ENCODE peak calls at places on chromosome 18, in six cellular contexts. One of them, this sample, is unnamed.

GRCh38 chr18:376307-376706 is 108.5 kb upstream of the THOC1 start:
- DNase-seq in H9: no peak
- DNase-seq in left ventricle myocardium inferior: no peak
- DNase-seq in kidney epithelial cell: no peak
- DNase-seq in upper lobe of right lung: no peak
- DNase-seq in cardiac fibroblast: peak; percentile 70
- DNase-seq in this sample: no peak

GRCh38 chr18:74493689-74494088 is 2.5 kb upstream of the CNDP2 start:
- DNase-seq in upper lobe of right lung: no peak
- DNase-seq in cardiac fibroblast: peak; percentile 86
- DNase-seq in H9: peak; percentile 65
- DNase-seq in left ventricle myocardium inferior: no peak
- DNase-seq in kidney epithelial cell: no peak
- DNase-seq in this sample: peak; percentile 72

GRCh38 chr18:79982736-79983135 is 5.6 kb downstream of the TXNL4A start:
- DNase-seq in kidney epithelial cell: no peak
- DNase-seq in left ventricle myocardium inferior: no peak
- DNase-seq in H9: no peak
- DNase-seq in cardiac fibroblast: peak; percentile 55
- DNase-seq in upper lobe of right lung: no peak
- DNase-seq in this sample: no peak

GRCh38 chr18:70636991-70637390 is 348.1 kb downstream of the SOCS6 start:
- DNase-seq in kidney epithelial cell: no peak
- DNase-seq in left ventricle myocardium inferior: no peak
- DNase-seq in H9: no peak
- DNase-seq in upper lobe of right lung: no peak
- DNase-seq in cardiac fibroblast: peak; percentile 61
- DNase-seq in this sample: no peak

GRCh38 chr18:13547347-13547746 is 179.0 kb downstream of the FAM210A start:
- DNase-seq in cardiac fibroblast: no peak
- DNase-seq in upper lobe of right lung: no peak
- DNase-seq in H9: no peak
- DNase-seq in left ventricle myocardium inferior: no peak
- DNase-seq in kidney epithelial cell: no peak
- DNase-seq in this sample: no peak

GRCh38 chr18:76491436-76491800 is 3.6 kb downstream of the ZNF516 start:
- DNase-seq in left ventricle myocardium inferior: peak; percentile 81
- DNase-seq in H9: peak; percentile 85
- DNase-seq in kidney epithelial cell: no peak
- DNase-seq in cardiac fibroblast: peak; percentile 78
- DNase-seq in upper lobe of right lung: peak; percentile 93
- DNase-seq in this sample: peak; percentile 76

GRCh38 chr18:5464241-5464640 is 79.6 kb downstream of the EPB41L3 start:
- DNase-seq in kidney epithelial cell: no peak
- DNase-seq in upper lobe of right lung: no peak
- DNase-seq in cardiac fibroblast: no peak
- DNase-seq in H9: no peak
- DNase-seq in left ventricle myocardium inferior: no peak
- DNase-seq in this sample: no peak

GRCh38 chr18:6411367-6411766 is 3.3 kb downstream of the L3MBTL4 start:
- DNase-seq in H9: no peak
- DNase-seq in kidney epithelial cell: no peak
- DNase-seq in upper lobe of right lung: no peak
- DNase-seq in cardiac fibroblast: no peak
- DNase-seq in left ventricle myocardium inferior: no peak
- DNase-seq in this sample: no peak

GRCh38 chr18:48017625-48018024 is 87.2 kb upstream of the SMAD2 start:
- DNase-seq in cardiac fibroblast: peak; percentile 74
- DNase-seq in left ventricle myocardium inferior: no peak
- DNase-seq in upper lobe of right lung: no peak
- DNase-seq in H9: no peak
- DNase-seq in kidney epithelial cell: no peak
- DNase-seq in this sample: peak; percentile 63

GRCh38 chr18:28736223-28736622 is 559.3 kb upstream of the CDH2 start:
- DNase-seq in H9: no peak
- DNase-seq in kidney epithelial cell: no peak
- DNase-seq in upper lobe of right lung: no peak
- DNase-seq in cardiac fibroblast: no peak
- DNase-seq in left ventricle myocardium inferior: no peak
- DNase-seq in this sample: peak; percentile 1

GRCh38 chr18:61935362-61935761 is 42.6 kb upstream of the RNF152 start:
- DNase-seq in H9: no peak
- DNase-seq in upper lobe of right lung: no peak
- DNase-seq in cardiac fibroblast: no peak
- DNase-seq in left ventricle myocardium inferior: no peak
- DNase-seq in kidney epithelial cell: no peak
- DNase-seq in this sample: no peak

GRCh38 chr18:67600181-67600631 is 83.7 kb upstream of the DSEL start:
- DNase-seq in kidney epithelial cell: peak; percentile 93
- DNase-seq in cardiac fibroblast: peak; percentile 48
- DNase-seq in H9: no peak
- DNase-seq in upper lobe of right lung: no peak
- DNase-seq in left ventricle myocardium inferior: no peak
- DNase-seq in this sample: peak; percentile 82

GRCh38 chr18:23930002-23930401 is 84.6 kb upstream of the TTC39C start:
- DNase-seq in left ventricle myocardium inferior: no peak
- DNase-seq in upper lobe of right lung: no peak
- DNase-seq in kidney epithelial cell: no peak
- DNase-seq in cardiac fibroblast: no peak
- DNase-seq in H9: no peak
- DNase-seq in this sample: no peak

GRCh38 chr18:48621815-48622555 is 83.2 kb downstream of the CTIF start:
- DNase-seq in H9: no peak
- DNase-seq in upper lobe of right lung: no peak
- DNase-seq in cardiac fibroblast: no peak
- DNase-seq in left ventricle myocardium inferior: no peak
- DNase-seq in kidney epithelial cell: no peak
- DNase-seq in this sample: peak; percentile 36

GRCh38 chr18:68797901-68798300 is at the start of gene CCDC102B:
- DNase-seq in left ventricle myocardium inferior: no peak
- DNase-seq in H9: no peak
- DNase-seq in upper lobe of right lung: no peak
- DNase-seq in kidney epithelial cell: no peak
- DNase-seq in cardiac fibroblast: peak; percentile 78
- DNase-seq in this sample: peak; percentile 99

GRCh38 chr18:29226201-29226600 is 1049.3 kb upstream of the CDH2 start:
- DNase-seq in left ventricle myocardium inferior: no peak
- DNase-seq in upper lobe of right lung: no peak
- DNase-seq in H9: no peak
- DNase-seq in kidney epithelial cell: no peak
- DNase-seq in cardiac fibroblast: peak; percentile 19
- DNase-seq in this sample: no peak

GRCh38 chr18:68840554-68841263 is 42.8 kb downstream of the CCDC102B start:
- DNase-seq in H9: no peak
- DNase-seq in upper lobe of right lung: no peak
- DNase-seq in kidney epithelial cell: peak; percentile 69
- DNase-seq in cardiac fibroblast: peak; percentile 94
- DNase-seq in left ventricle myocardium inferior: no peak
- DNase-seq in this sample: peak; percentile 97

GRCh38 chr18:3499498-3499897 is 49.5 kb downstream of the TGIF1 start:
- DNase-seq in kidney epithelial cell: no peak
- DNase-seq in cardiac fibroblast: no peak
- DNase-seq in left ventricle myocardium inferior: no peak
- DNase-seq in H9: peak; percentile 64
- DNase-seq in upper lobe of right lung: no peak
- DNase-seq in this sample: no peak

GRCh38 chr18:74896390-74896991 is 298.8 kb downstream of the ZNF407 start:
- DNase-seq in cardiac fibroblast: peak; percentile 6
- DNase-seq in left ventricle myocardium inferior: no peak
- DNase-seq in H9: peak; percentile 68
- DNase-seq in upper lobe of right lung: peak; percentile 63
- DNase-seq in kidney epithelial cell: peak; percentile 7
- DNase-seq in this sample: no peak

GRCh38 chr18:49303376-49303775 is 157.1 kb downstream of the DYM start:
- DNase-seq in left ventricle myocardium inferior: no peak
- DNase-seq in upper lobe of right lung: no peak
- DNase-seq in kidney epithelial cell: no peak
- DNase-seq in cardiac fibroblast: no peak
- DNase-seq in H9: no peak
- DNase-seq in this sample: no peak

GRCh38 chr18:29496276-29496675 is 1319.3 kb upstream of the CDH2 start:
- DNase-seq in upper lobe of right lung: no peak
- DNase-seq in kidney epithelial cell: no peak
- DNase-seq in cardiac fibroblast: peak; percentile 42
- DNase-seq in H9: no peak
- DNase-seq in left ventricle myocardium inferior: no peak
- DNase-seq in this sample: no peak

GRCh38 chr18:6624271-6624670 is 105.2 kb upstream of the ARHGAP28 start:
- DNase-seq in kidney epithelial cell: peak; percentile 44
- DNase-seq in left ventricle myocardium inferior: no peak
- DNase-seq in cardiac fibroblast: peak; percentile 83
- DNase-seq in H9: no peak
- DNase-seq in upper lobe of right lung: no peak
- DNase-seq in this sample: peak; percentile 18

GRCh38 chr18:13597068-13597467 is 129.3 kb downstream of the FAM210A start:
- DNase-seq in cardiac fibroblast: no peak
- DNase-seq in left ventricle myocardium inferior: no peak
- DNase-seq in upper lobe of right lung: no peak
- DNase-seq in kidney epithelial cell: no peak
- DNase-seq in H9: no peak
- DNase-seq in this sample: no peak

GRCh38 chr18:33578371-33579146 is 540 bp downstream of the ASXL3 start:
- DNase-seq in left ventricle myocardium inferior: peak; percentile 33
- DNase-seq in H9: peak; percentile 30
- DNase-seq in cardiac fibroblast: no peak
- DNase-seq in kidney epithelial cell: no peak
- DNase-seq in upper lobe of right lung: peak; percentile 58
- DNase-seq in this sample: no peak

GRCh38 chr18:7577706-7578105 is 10.6 kb downstream of the PTPRM start:
- DNase-seq in left ventricle myocardium inferior: no peak
- DNase-seq in cardiac fibroblast: peak; percentile 61
- DNase-seq in H9: peak; percentile 86
- DNase-seq in kidney epithelial cell: peak; percentile 50
- DNase-seq in upper lobe of right lung: no peak
- DNase-seq in this sample: peak; percentile 11

GRCh38 chr18:56627991-56628390 is 10.4 kb downstream of the TXNL1 start:
- DNase-seq in upper lobe of right lung: no peak
- DNase-seq in left ventricle myocardium inferior: no peak
- DNase-seq in kidney epithelial cell: no peak
- DNase-seq in H9: no peak
- DNase-seq in cardiac fibroblast: no peak
- DNase-seq in this sample: no peak

GRCh38 chr18:71304856-71305255 is 1016.0 kb downstream of the SOCS6 start:
- DNase-seq in H9: peak; percentile 38
- DNase-seq in kidney epithelial cell: no peak
- DNase-seq in upper lobe of right lung: no peak
- DNase-seq in cardiac fibroblast: no peak
- DNase-seq in left ventricle myocardium inferior: no peak
- DNase-seq in this sample: no peak

GRCh38 chr18:40937386-40937785 is 1017.6 kb upstream of the PIK3C3 start:
- DNase-seq in H9: no peak
- DNase-seq in upper lobe of right lung: no peak
- DNase-seq in left ventricle myocardium inferior: no peak
- DNase-seq in kidney epithelial cell: no peak
- DNase-seq in cardiac fibroblast: no peak
- DNase-seq in this sample: peak; percentile 11

GRCh38 chr18:40932862-40933261 is 1022.2 kb upstream of the PIK3C3 start:
- DNase-seq in left ventricle myocardium inferior: no peak
- DNase-seq in H9: no peak
- DNase-seq in upper lobe of right lung: no peak
- DNase-seq in kidney epithelial cell: no peak
- DNase-seq in cardiac fibroblast: no peak
- DNase-seq in this sample: no peak

GRCh38 chr18:40939636-40940035 is 1015.4 kb upstream of the PIK3C3 start:
- DNase-seq in cardiac fibroblast: no peak
- DNase-seq in kidney epithelial cell: no peak
- DNase-seq in upper lobe of right lung: no peak
- DNase-seq in left ventricle myocardium inferior: no peak
- DNase-seq in H9: no peak
- DNase-seq in this sample: no peak

GRCh38 chr18:40938615-40939014 is 1016.4 kb upstream of the PIK3C3 start:
- DNase-seq in kidney epithelial cell: no peak
- DNase-seq in upper lobe of right lung: no peak
- DNase-seq in H9: no peak
- DNase-seq in cardiac fibroblast: no peak
- DNase-seq in left ventricle myocardium inferior: no peak
- DNase-seq in this sample: no peak

GRCh38 chr18:40935423-40935822 is 1019.6 kb upstream of the PIK3C3 start:
- DNase-seq in cardiac fibroblast: peak; percentile 45
- DNase-seq in left ventricle myocardium inferior: no peak
- DNase-seq in H9: no peak
- DNase-seq in kidney epithelial cell: no peak
- DNase-seq in upper lobe of right lung: no peak
- DNase-seq in this sample: peak; percentile 15
- TF ChIP-seq CTCF in cardiac fibroblast: peak; percentile 55
- TF ChIP-seq CTCF in left ventricle myocardium inferior: peak; percentile 33
- TF ChIP-seq CTCF in H9: peak; percentile 80
- TF ChIP-seq CTCF in kidney epithelial cell: peak; percentile 55
- TF ChIP-seq CTCF in upper lobe of right lung: no peak
- TF ChIP-seq CTCF in this sample: peak; percentile 32

GRCh38 chr18:22337311-22337710 is 80.4 kb downstream of the CTAGE1 start:
- DNase-seq in upper lobe of right lung: no peak
- DNase-seq in left ventricle myocardium inferior: no peak
- DNase-seq in H9: no peak
- DNase-seq in cardiac fibroblast: peak; percentile 76
- DNase-seq in kidney epithelial cell: no peak
- DNase-seq in this sample: peak; percentile 28
- TF ChIP-seq CTCF in upper lobe of right lung: no peak
- TF ChIP-seq CTCF in left ventricle myocardium inferior: no peak
- TF ChIP-seq CTCF in H9: no peak
- TF ChIP-seq CTCF in cardiac fibroblast: no peak
- TF ChIP-seq CTCF in kidney epithelial cell: no peak
- TF ChIP-seq CTCF in this sample: no peak

DNA sequence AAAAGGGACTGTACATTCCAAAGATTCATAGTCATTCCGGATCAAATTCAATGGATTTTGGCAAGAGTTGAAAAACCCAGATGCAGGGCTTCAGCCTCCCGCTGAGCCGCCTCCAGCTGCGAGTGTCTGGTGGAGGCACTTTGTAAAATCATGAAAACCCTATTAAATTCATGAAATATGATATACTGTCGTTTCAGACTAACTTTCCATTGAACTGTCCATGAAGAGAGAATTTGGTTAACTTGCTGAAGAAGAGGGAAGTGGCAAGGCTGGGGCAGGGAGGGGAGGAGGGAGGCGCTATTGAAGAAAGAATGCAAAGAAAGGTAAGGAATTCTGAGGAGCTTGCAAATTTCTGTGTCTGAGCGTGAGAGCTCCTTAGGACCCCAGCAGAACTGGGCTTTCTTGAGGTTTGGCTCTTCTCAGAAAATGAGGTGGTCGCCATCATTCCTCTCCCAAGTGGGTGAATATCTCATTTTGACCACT is 25.7 kb upstream of the SLC14A2 start:
- DNase-seq in left ventricle myocardium inferior: peak; percentile 43
- DNase-seq in cardiac fibroblast: peak; percentile 84
- DNase-seq in kidney epithelial cell: no peak
- DNase-seq in H9: no peak
- DNase-seq in upper lobe of right lung: no peak
- DNase-seq in this sample: peak; percentile 80
- TF ChIP-seq CTCF in left ventricle myocardium inferior: no peak
- TF ChIP-seq CTCF in cardiac fibroblast: no peak
- TF ChIP-seq CTCF in kidney epithelial cell: no peak
- TF ChIP-seq CTCF in H9: no peak
- TF ChIP-seq CTCF in upper lobe of right lung: no peak
- TF ChIP-seq CTCF in this sample: no peak

DNA sequence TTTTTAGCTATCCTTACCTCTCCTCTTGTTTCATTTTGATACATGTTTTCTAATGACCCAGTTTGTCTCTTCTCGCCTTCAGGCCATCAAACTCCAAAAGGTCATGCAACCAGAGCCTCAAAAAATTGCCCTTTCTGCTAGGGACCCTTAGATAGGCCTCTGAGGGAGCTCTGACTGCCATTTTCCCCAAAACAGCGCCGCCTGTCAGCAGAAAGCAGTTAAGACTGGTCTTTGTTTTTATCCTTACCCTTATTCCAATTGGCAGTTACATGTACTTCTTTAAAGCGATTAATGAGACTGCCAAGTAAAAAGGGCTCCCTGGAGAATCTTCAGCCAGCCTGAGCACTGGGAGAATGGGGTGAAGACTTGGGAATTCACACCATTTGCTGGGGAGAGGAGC is 55.1 kb upstream of the RIT2 start:
- DNase-seq in left ventricle myocardium inferior: no peak
- DNase-seq in upper lobe of right lung: no peak
- DNase-seq in cardiac fibroblast: no peak
- DNase-seq in kidney epithelial cell: no peak
- DNase-seq in H9: peak; percentile 45
- DNase-seq in this sample: no peak
- TF ChIP-seq CTCF in left ventricle myocardium inferior: no peak
- TF ChIP-seq CTCF in upper lobe of right lung: no peak
- TF ChIP-seq CTCF in cardiac fibroblast: no peak
- TF ChIP-seq CTCF in kidney epithelial cell: no peak
- TF ChIP-seq CTCF in H9: peak; percentile 64
- TF ChIP-seq CTCF in this sample: no peak

This sample was measured in fibroblast of villous mesenchyme.